ENCODE peak calls at places on chromosomes 1 and 21, in ten cellular contexts. T is GM23248, E is Panc1, H is mammary epithelial cell, B is neuronal stem cell, R is OCI-LY7, N is right atrium auricular region, V is HL-60, L is pancreas, X is right lobe of liver. C is an unnamed sample.

GRCh38 chr1:201517631-201518030 is 10.7 kb upstream of the CSRP1 start:
- DNase-seq in H (peak; percentile 60), X (no peak), E (no peak), N (no peak), V (no peak), B (no peak), T (no peak), L (no peak), R (no peak), C (no peak)

GRCh38 chr1:80249699-80250098 is 1243.2 kb upstream of the ADGRL4 start:
- DNase-seq in H (no peak), V (no peak), L (no peak), E (no peak), T (no peak), X (no peak), N (no peak), R (no peak), B (no peak), C (no peak)

GRCh38 chr1:53411541-53412152 is 47.6 kb upstream of the DMRTB1 start:
- DNase-seq in E (no peak), N (no peak), H (no peak), X (no peak), T (peak; percentile 47), V (no peak), R (no peak), L (no peak), B (no peak), C (no peak)

GRCh38 chr1:37634554-37635308 is at the start of gene RSPO1:
- DNase-seq in B (peak; percentile 56), N (no peak), H (peak; percentile 10), X (no peak), R (no peak), E (no peak), V (no peak), L (no peak), T (peak; percentile 64), C (no peak)

GRCh38 chr1:34199927-34200326 is 23.2 kb downstream of the C1orf94 start:
- DNase-seq in X (no peak), E (no peak), T (peak; percentile 91), L (no peak), N (no peak), H (peak; percentile 37), R (no peak), V (no peak), B (no peak), C (no peak)

GRCh38 chr21:37200641-37201480 is 66.3 kb downstream of the VPS26C start:
- DNase-seq in N (no peak), T (no peak), B (no peak), H (no peak), X (no peak), V (no peak), E (no peak), L (no peak), R (no peak), C (no peak)

GRCh38 chr1:62784509-62785365 is 805 bp downstream of the ATG4C start:
- DNase-seq in B (no peak), N (no peak), V (peak; percentile 57), H (peak; percentile 11), R (peak; percentile 13), T (peak; percentile 60), L (no peak), E (no peak), X (no peak), C (no peak)

GRCh38 chr1:35959304-35959703 is 28.4 kb downstream of the AGO3 start:
- DNase-seq in X (no peak), V (no peak), H (no peak), T (no peak), R (no peak), L (no peak), N (no peak), E (no peak), B (no peak), C (no peak)

GRCh38 chr1:239677362-239677761 is 291.0 kb downstream of the CHRM3 start:
- DNase-seq in T (no peak), X (no peak), V (no peak), L (no peak), R (no peak), B (no peak), N (no peak), H (no peak), E (no peak), C (no peak)

GRCh38 chr21:42221581-42222345 is 2.8 kb downstream of the ABCG1 start:
- DNase-seq in T (no peak), H (peak; percentile 23), V (peak; percentile 25), E (no peak), R (no peak), X (no peak), L (no peak), B (no peak), N (no peak), C (no peak)

GRCh38 chr1:236334893-236335545 is 53.3 kb upstream of the ERO1B start:
- DNase-seq in L (no peak), X (no peak), H (no peak), R (no peak), V (no peak), N (no peak), T (peak; percentile 29), E (no peak), B (no peak), C (no peak)

DNA sequence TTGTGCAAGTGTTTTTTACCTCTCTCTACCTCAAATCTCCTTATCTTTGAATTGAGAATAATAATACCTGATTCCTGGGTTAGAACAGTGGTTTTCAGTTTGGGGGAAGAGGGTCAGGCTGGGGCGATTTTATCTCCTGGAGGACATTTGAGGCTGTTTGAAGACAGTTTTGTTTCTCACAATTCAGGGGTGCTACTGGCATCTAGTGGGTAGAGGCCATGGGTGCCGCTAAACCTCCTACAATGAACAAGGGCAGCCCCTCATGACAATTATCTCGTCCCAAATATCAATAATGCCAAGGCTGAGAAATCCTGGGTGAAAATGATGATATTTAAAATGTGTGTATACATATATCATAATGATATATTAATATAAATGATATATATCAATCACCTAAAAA is 139.1 kb upstream of the USH2A start:
- DNase-seq in T (no peak), B (no peak), H (no peak), E (no peak), V (no peak), X (no peak), L (no peak), R (no peak), N (no peak), C (no peak)
- H3K4me3 ChIP-seq in T (no peak overlapping the region), B (no peak overlapping the region), H (no peak overlapping the region), E (no peak overlapping the region), V (no peak overlapping the region), X (no peak overlapping the region), L (no peak overlapping the region), R (no peak overlapping the region), N (no peak overlapping the region), C (no peak overlapping the region)

DNA sequence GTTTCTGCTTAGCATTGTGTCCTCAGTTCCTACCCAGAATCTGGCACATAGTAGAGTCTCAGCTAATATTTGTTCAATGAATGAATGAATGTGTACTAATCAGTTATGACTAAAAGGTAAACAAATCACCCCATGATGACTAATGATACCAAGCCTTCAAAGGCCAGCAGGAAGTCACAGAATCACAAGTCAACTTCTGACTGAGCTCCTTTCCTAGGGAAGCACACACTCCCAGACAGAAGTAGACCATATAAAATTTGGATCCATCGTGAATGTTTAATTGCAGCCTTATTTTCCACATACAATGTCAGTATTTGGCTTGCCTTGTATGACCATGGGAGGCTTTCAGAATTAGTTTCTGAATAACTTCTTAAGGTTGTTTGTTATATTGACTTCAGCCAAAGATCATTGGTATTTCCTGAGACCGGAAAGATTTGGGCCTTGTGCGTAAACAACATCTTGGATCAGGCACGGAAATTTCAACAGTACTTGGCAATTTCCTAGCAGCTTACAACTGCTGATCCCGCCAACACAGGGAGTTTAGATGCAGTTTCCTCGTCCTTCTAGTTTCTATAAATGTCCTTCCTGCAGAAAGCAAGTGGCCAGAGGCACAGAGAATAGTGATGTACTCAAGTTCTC is 185.9 kb upstream of the ATP1B1 start:
- DNase-seq in B (no peak), H (peak; percentile 69), E (peak; percentile 88), R (no peak), N (peak; percentile 64), X (no peak), L (no peak), V (no peak), T (peak; percentile 45), C (no peak)
- H3K27ac ChIP-seq in B (no peak overlapping the region), H (peak overlapping the region; percentile 74), E (peak overlapping the region; percentile 62), R (no peak overlapping the region), N (peak overlapping the region; percentile 50), X (no peak overlapping the region), L (peak overlapping the region; percentile 30), V (no peak overlapping the region), T (no peak overlapping the region), C (no peak overlapping the region)

GRCh38 chr21:38474796-38475195 is 23.5 kb downstream of the ERG start:
- DNase-seq in X (no peak), V (no peak), B (no peak), R (no peak), N (no peak), E (no peak), L (no peak), H (no peak), T (no peak), C (no peak)

GRCh38 chr21:38476385-38476784 is 21.9 kb downstream of the ERG start:
- DNase-seq in E (no peak), L (no peak), B (no peak), R (no peak), N (no peak), X (no peak), V (peak; percentile 79), H (no peak), T (no peak), C (no peak)

GRCh38 chr21:38478782-38479181 is 19.5 kb downstream of the ERG start:
- DNase-seq in T (peak; percentile 88), V (peak; percentile 32), N (no peak), H (peak; percentile 99), B (no peak), X (no peak), L (no peak), R (no peak), E (no peak), C (no peak)

GRCh38 chr21:38475519-38475918 is 22.8 kb downstream of the ERG start:
- DNase-seq in T (no peak), L (no peak), E (no peak), B (no peak), R (no peak), H (no peak), X (no peak), V (no peak), N (no peak), C (no peak)

DNA sequence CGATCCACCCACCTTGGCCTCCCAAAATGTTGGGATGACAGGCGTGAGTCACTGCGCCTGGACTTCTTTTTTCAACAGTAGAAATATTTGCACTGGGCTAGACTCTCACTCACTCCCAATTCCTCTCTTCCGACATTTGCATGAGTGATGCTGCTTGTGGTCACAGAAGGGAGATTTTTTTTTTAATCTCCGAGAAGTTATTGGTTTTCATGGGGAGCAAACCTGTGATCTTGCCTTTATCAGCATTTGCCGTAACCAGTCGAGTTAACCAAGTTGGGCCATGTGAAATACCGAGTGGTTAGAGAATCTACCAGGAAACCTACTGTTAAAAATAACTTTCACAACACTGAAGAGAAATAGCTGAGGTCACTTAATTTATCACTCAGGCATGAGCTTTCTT is 21.0 kb downstream of the ERG start:
- DNase-seq in V (no peak), X (no peak), H (no peak), L (no peak), N (no peak), T (peak; percentile 8), B (no peak), R (no peak), E (no peak), C (no peak)
- H3K4me3 ChIP-seq in V (no peak overlapping the region), X (no peak overlapping the region), H (no peak overlapping the region), L (no peak overlapping the region), N (no peak overlapping the region), T (no peak overlapping the region), B (no peak overlapping the region), R (no peak overlapping the region), E (no peak overlapping the region), C (no peak overlapping the region)

GRCh38 chr1:202579806-202580205 is 130.4 kb downstream of the SYT2 start:
- DNase-seq in R (no peak), T (peak; percentile 87), X (no peak), E (no peak), H (no peak), N (no peak), L (no peak), B (no peak), V (no peak), C (no peak)
- H3K27ac ChIP-seq in R (no peak overlapping the region), T (peak overlapping the region; percentile 77), X (no peak overlapping the region), E (no peak overlapping the region), H (no peak overlapping the region), N (peak overlapping the region; percentile 68), L (no peak overlapping the region), B (no peak overlapping the region), V (no peak overlapping the region), C (no peak overlapping the region)